ENCODE peak calls at places on chromosomes 5 and 9, in four cellular contexts. T, P, R and V are unnamed samples.
A peak's percentile ranks its signal among the peaks of the same experiment; 100 is the strongest.

GRCh38 chr9:136532799-136533774 is 12.8 kb downstream of the NOTCH1 start:
- DNase-seq in R (no peak), P (no peak), T (no peak), V (no peak)

GRCh38 chr9:77589046-77589795 is 58.9 kb downstream of the GNA14 start:
- DNase-seq in T (no peak), R (no peak), P (no peak), V (no peak)

GRCh38 chr9:82558855-82559615 is 503.9 kb downstream of the RASEF start:
- DNase-seq in P (no peak), T (no peak), R (no peak), V (peak; percentile 39)

GRCh38 chr5:108953940-108954339 is 206.2 kb downstream of the FER start:
- DNase-seq in T (no peak), P (no peak), R (no peak), V (no peak)

GRCh38 chr5:95963650-95964410 is 2.2 kb upstream of the ELL2 start:
- DNase-seq in R (no peak), T (no peak), P (no peak), V (no peak)

GRCh38 chr5:55441107-55441771 is 93.5 kb downstream of the PLPP1 start:
- DNase-seq in R (no peak), T (no peak), P (no peak), V (no peak)

GRCh38 chr5:117760114-117760513 is 1185.5 kb upstream of the SEMA6A start:
- DNase-seq in R (no peak), T (no peak), P (no peak), V (no peak)

GRCh38 chr5:68962632-68963484 is 131.0 kb upstream of the SLC30A5 start:
- DNase-seq in R (no peak), P (peak; percentile 54), T (no peak), V (peak; percentile 79)

GRCh38 chr9:110921705-110922104 is 116.6 kb downstream of the LPAR1 start:
- DNase-seq in R (no peak), P (no peak), T (no peak), V (no peak)

GRCh38 chr9:73023025-73023541 is 70.2 kb upstream of the ALDH1A1 start:
- DNase-seq in T (no peak), R (no peak), P (peak; percentile 16), V (peak; percentile 37)

GRCh38 chr9:5549671-5550650 is 39.6 kb downstream of the PDCD1LG2 start:
- DNase-seq in T (no peak), R (no peak), P (no peak), V (no peak)

GRCh38 chr9:7209990-7210389 is 452.2 kb downstream of the KDM4C start:
- DNase-seq in R (no peak), P (no peak), T (no peak), V (no peak)

GRCh38 chr5:174533771-174534221 is 190.6 kb upstream of the MSX2 start:
- DNase-seq in T (no peak), R (no peak), P (no peak), V (no peak)

GRCh38 chr9:109052416-109052815 is 39.1 kb upstream of the CTNNAL1 start:
- DNase-seq in P (no peak), T (no peak), R (no peak), V (no peak)

GRCh38 chr5:32076699-32077695 is 97.1 kb downstream of the GOLPH3 start:
- DNase-seq in T (no peak), R (no peak), P (peak; percentile 35), V (peak; percentile 59)

GRCh38 chr5:82278711-82279370 is 687 bp upstream of the RPS23 start:
- DNase-seq in P (no peak), R (no peak), T (no peak), V (no peak)

GRCh38 chr5:14009575-14009974 is 65.1 kb upstream of the DNAH5 start:
- DNase-seq in T (no peak), P (no peak), R (no peak), V (no peak)

GRCh38 chr5:154215931-154216330 is 25.4 kb downstream of the GALNT10 start:
- DNase-seq in R (no peak), T (no peak), P (no peak), V (no peak)
- H3K4me1 ChIP-seq in R (peaks cover 3% of the 10 kb centered on the region), T (no peaks in the 10 kb centered on the region), P (no peaks in the 10 kb centered on the region), V (no peaks in the 10 kb centered on the region)

GRCh38 chr5:80655231-80655784 is 525 bp upstream of the DHFR start:
- DNase-seq in P (no peak), R (no peak), T (no peak), V (no peak)

GRCh38 chr5:80659111-80659510 is 4.3 kb upstream of the DHFR start:
- DNase-seq in P (no peak), R (no peak), T (no peak), V (no peak)

GRCh38 chr5:80654054-80654390 is 430 bp upstream of the MSH3 start:
- DNase-seq in P (no peak), R (no peak), T (no peak), V (no peak)

GRCh38 chr5:80654391-80655230 is at the start of the genes DHFR and MSH3:
- DNase-seq in P (peak; percentile 73), R (peak; percentile 20), T (peak; percentile 91), V (peak; percentile 94)

DNA sequence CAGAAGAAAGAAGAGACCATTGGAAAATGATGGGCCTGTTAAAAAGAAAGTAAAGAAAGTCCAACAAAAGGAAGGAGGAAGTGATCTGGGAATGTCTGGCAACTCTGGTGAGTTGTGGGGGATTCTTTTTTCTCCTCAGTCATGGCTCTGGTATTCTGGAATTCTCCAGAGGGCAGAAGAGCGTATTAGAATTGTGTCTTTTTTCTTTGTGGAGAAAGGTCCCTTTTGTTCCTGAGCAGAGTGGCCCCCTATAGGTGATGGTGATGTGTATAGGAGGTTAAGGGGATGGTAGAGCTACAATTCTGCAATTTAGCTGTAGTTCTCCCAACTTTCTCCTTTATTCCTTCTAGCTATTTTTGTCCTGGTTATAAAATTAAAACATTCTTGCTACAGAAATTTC is 1.6 kb upstream of the DHFR start:
- DNase-seq in T (no peak), R (no peak), P (no peak), V (no peak)
- TF ChIP-seq CTCF in T (no peak), R (no peak), P (no peak), V (peak; percentile 38)

GRCh38 chr5:142789206-142789605 is 19.0 kb downstream of the ARHGAP26 start:
- DNase-seq in T (no peak), P (no peak), R (no peak), V (no peak)

GRCh38 chr5:142794527-142794926 is 24.4 kb downstream of the ARHGAP26 start:
- DNase-seq in T (no peak), R (no peak), P (no peak), V (no peak)

GRCh38 chr5:142795246-142795645 is 25.1 kb downstream of the ARHGAP26 start:
- DNase-seq in T (no peak), R (no peak), P (no peak), V (no peak)

GRCh38 chr5:142792865-142793232 is 22.7 kb downstream of the ARHGAP26 start:
- DNase-seq in P (no peak), R (no peak), T (no peak), V (no peak)

DNA sequence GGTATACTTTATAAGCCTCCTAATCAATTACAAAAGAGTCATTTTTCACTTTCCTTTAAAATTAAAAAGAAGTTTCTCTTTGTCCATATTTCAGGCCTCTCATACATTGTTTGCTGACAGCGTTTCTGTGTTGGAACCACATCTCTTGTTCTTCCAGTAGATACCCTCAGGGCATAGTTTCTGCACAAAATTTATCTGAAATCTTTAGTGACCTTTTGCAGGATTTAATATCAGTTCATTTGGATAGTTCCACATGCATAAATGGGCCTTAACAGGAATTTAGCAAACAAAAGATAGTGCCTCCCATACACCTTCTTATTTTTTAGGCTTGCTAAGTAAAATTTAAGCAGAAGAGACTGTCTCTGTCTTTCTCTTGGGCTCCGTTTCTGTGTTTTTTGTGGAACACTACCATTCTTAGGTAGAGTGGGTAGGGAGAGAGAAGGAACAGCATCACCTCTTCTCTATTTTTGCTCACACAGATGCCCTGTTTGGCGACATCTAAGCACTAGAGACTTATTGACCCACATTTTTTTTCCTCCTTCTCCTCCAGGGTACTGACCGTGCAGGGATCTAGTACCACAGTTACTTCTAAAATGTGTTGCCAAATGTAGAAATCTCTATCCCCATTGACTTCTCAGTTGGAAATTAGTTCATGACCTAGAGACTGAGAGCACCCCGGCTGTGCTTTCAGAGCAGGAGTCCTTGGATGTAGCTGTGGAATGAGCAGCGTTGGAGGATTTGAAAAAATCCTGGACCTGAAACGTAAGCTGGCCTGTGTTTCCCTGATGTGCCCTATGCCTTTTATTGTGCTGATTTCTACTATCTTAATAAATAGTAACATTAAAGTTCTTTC is 22.1 kb downstream of the ARHGAP26 start:
- DNase-seq in P (no peak), T (no peak), R (no peak), V (no peak)
- H3K4me1 ChIP-seq in P (no peaks in the 10 kb centered on the region), T (peaks cover 34% of the 10 kb centered on the region), R (peaks cover 3% of the 10 kb centered on the region), V (peaks cover 3% of the 10 kb centered on the region)

GRCh38 chr9:100425758-100426157 is 1.2 kb upstream of the MSANTD3 start:
- DNase-seq in R (no peak), T (no peak), P (no peak), V (no peak)

GRCh38 chr9:100427366-100428263 is 672 bp downstream of the MSANTD3 start:
- DNase-seq in T (peak; percentile 65), R (no peak), P (peak; percentile 48), V (peak; percentile 69)

GRCh38 chr9:100428871-100429654 is 2.1 kb downstream of the MSANTD3 start:
- DNase-seq in P (no peak), T (no peak), R (peak; percentile 11), V (peak; percentile 57)

GRCh38 chr9:100426194-100426531 is 780 bp upstream of the MSANTD3 start:
- DNase-seq in R (no peak), P (no peak), T (no peak), V (no peak)

GRCh38 chr9:100426532-100427365 is at the start of gene MSANTD3:
- DNase-seq in R (no peak), T (peak; percentile 76), P (peak; percentile 61), V (peak; percentile 77)
- TF ChIP-seq CTCF in R (peak; percentile 60), T (no peak), P (peak; percentile 25), V (no peak)

GRCh38 chr5:170184737-170185136 is 48.0 kb upstream of the C5orf58 start:
- DNase-seq in R (no peak), T (no peak), P (no peak), V (no peak)

GRCh38 chr5:170184007-170184687 is 48.6 kb upstream of the C5orf58 start:
- DNase-seq in R (no peak), T (peak; percentile 71), P (no peak), V (peak; percentile 72)

GRCh38 chr5:170182461-170182860 is 50.3 kb upstream of the C5orf58 start:
- DNase-seq in T (no peak), R (no peak), P (no peak), V (no peak)

GRCh38 chr5:170179626-170180025 is 53.2 kb upstream of the C5orf58 start:
- DNase-seq in R (no peak), P (no peak), T (no peak), V (no peak)

DNA sequence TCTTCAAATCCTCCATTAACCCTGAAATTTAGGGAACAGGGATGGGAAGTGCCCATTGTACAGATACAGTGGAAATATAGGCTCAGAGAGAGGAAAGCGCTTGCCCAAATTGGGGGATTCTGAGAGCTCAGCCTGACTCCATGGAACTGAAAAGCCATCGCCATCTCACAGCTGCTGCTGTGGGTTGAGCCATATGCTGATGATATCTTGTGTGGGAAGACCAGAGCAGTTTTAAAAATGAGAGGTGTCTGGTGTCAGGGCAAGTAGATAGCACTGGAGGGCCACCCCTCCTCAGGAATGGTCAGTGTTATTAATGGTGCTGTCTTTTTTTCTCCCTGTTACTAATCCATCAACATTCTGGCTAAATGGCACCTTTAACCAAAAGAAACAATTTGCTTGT is 50.9 kb upstream of the C5orf58 start:
- DNase-seq in R (no peak), P (no peak), T (no peak), V (peak; percentile 32)
- H3K4me1 ChIP-seq in R (no peaks in the 10 kb centered on the region), P (no peaks in the 10 kb centered on the region), T (peaks cover 4% of the 10 kb centered on the region), V (no peaks in the 10 kb centered on the region)

GRCh38 chr5:442335-443238 is at the start of gene EXOC3:
- DNase-seq in T (peak; percentile 84), P (peak; percentile 52), R (no peak), V (peak; percentile 88)
- TF ChIP-seq CTCF in T (no peak), P (no peak), R (no peak), V (no peak)